ENCODE peak calls at places on chromosome 9, in five cellular contexts. One of them, this sample, is unnamed.

GRCh38 chr9:20356392-20357206 is 265.7 kb downstream of the MLLT3 start:
- DNase-seq in lower lobe of right lung: no peak
- DNase-seq in A549: peak; percentile 66
- DNase-seq in amygdala: peak; percentile 15
- DNase-seq in germinal center: peak; percentile 5
- DNase-seq in this sample: peak; percentile 53

GRCh38 chr9:120383999-120384924 is 195.7 kb downstream of the CDK5RAP2 start:
- DNase-seq in lower lobe of right lung: no peak
- DNase-seq in A549: no peak
- DNase-seq in amygdala: no peak
- DNase-seq in germinal center: no peak
- DNase-seq in this sample: no peak

GRCh38 chr9:128026255-128027165 is 40.6 kb downstream of the NAIF1 start:
- DNase-seq in lower lobe of right lung: no peak
- DNase-seq in A549: no peak
- DNase-seq in amygdala: no peak
- DNase-seq in germinal center: peak; percentile 88
- DNase-seq in this sample: no peak

GRCh38 chr9:107070591-107070990 is 207.6 kb downstream of the ZNF462 start:
- DNase-seq in lower lobe of right lung: no peak
- DNase-seq in A549: no peak
- DNase-seq in amygdala: no peak
- DNase-seq in germinal center: no peak
- DNase-seq in this sample: no peak

GRCh38 chr9:9790216-9790872 is 822.5 kb downstream of the PTPRD start:
- DNase-seq in lower lobe of right lung: no peak
- DNase-seq in A549: no peak
- DNase-seq in amygdala: no peak
- DNase-seq in germinal center: peak; percentile 15
- DNase-seq in this sample: no peak

GRCh38 chr9:108756746-108757490 is 98.9 kb downstream of the ACTL7B start:
- DNase-seq in lower lobe of right lung: no peak
- DNase-seq in A549: peak; percentile 22
- DNase-seq in amygdala: no peak
- DNase-seq in germinal center: no peak
- DNase-seq in this sample: no peak

GRCh38 chr9:136946228-136946892 is 1.3 kb downstream of the C8G start:
- DNase-seq in lower lobe of right lung: no peak
- DNase-seq in A549: no peak
- DNase-seq in amygdala: no peak
- DNase-seq in germinal center: no peak
- DNase-seq in this sample: no peak

GRCh38 chr9:134895849-134896833 is 15.5 kb downstream of the FCN2 start:
- DNase-seq in lower lobe of right lung: peak; percentile 18
- DNase-seq in A549: peak; percentile 72
- DNase-seq in amygdala: no peak
- DNase-seq in germinal center: no peak
- DNase-seq in this sample: no peak

GRCh38 chr9:137606005-137606601 is 617 bp downstream of the ARRDC1 start:
- DNase-seq in lower lobe of right lung: peak; percentile 80
- DNase-seq in A549: no peak
- DNase-seq in amygdala: no peak
- DNase-seq in germinal center: no peak
- DNase-seq in this sample: no peak

GRCh38 chr9:124060844-124061605 is 49.5 kb downstream of the LHX2 start:
- DNase-seq in lower lobe of right lung: no peak
- DNase-seq in A549: no peak
- DNase-seq in amygdala: no peak
- DNase-seq in germinal center: no peak
- DNase-seq in this sample: no peak

GRCh38 chr9:8539681-8540197 is 740.2 kb upstream of the DMAC1 start:
- DNase-seq in lower lobe of right lung: no peak
- DNase-seq in A549: no peak
- DNase-seq in amygdala: no peak
- DNase-seq in germinal center: no peak
- DNase-seq in this sample: no peak

GRCh38 chr9:109771796-109772525 is 8.0 kb upstream of the PALM2AKAP2 start:
- DNase-seq in lower lobe of right lung: no peak
- DNase-seq in A549: no peak
- DNase-seq in amygdala: no peak
- DNase-seq in germinal center: no peak
- DNase-seq in this sample: peak; percentile 74

GRCh38 chr9:6080154-6080716 is 64.8 kb upstream of the RANBP6 start:
- DNase-seq in lower lobe of right lung: peak; percentile 87
- DNase-seq in A549: peak; percentile 90
- DNase-seq in amygdala: peak; percentile 58
- DNase-seq in germinal center: peak; percentile 77
- DNase-seq in this sample: peak; percentile 86

GRCh38 chr9:79809477-79809876 is 237.7 kb downstream of the TLE4 start:
- DNase-seq in lower lobe of right lung: no peak
- DNase-seq in A549: no peak
- DNase-seq in amygdala: no peak
- DNase-seq in germinal center: no peak
- DNase-seq in this sample: no peak

GRCh38 chr9:127554966-127555829 is 56.9 kb upstream of the STXBP1 start:
- DNase-seq in lower lobe of right lung: no peak
- DNase-seq in A549: no peak
- DNase-seq in amygdala: no peak
- DNase-seq in germinal center: no peak
- DNase-seq in this sample: no peak

GRCh38 chr9:134178781-134179551 is 14.6 kb upstream of the RNU6ATAC start:
- DNase-seq in lower lobe of right lung: peak; percentile 39
- DNase-seq in A549: no peak
- DNase-seq in amygdala: no peak
- DNase-seq in germinal center: no peak
- DNase-seq in this sample: peak; percentile 85

GRCh38 chr9:129471201-129472019 is 149.5 kb downstream of the C9orf50 start:
- DNase-seq in lower lobe of right lung: no peak
- DNase-seq in A549: no peak
- DNase-seq in amygdala: no peak
- DNase-seq in germinal center: no peak
- DNase-seq in this sample: peak; percentile 9

GRCh38 chr9:20570086-20570485 is 52.2 kb downstream of the MLLT3 start:
- DNase-seq in lower lobe of right lung: no peak
- DNase-seq in A549: no peak
- DNase-seq in amygdala: no peak
- DNase-seq in germinal center: no peak
- DNase-seq in this sample: no peak

This sample was measured in Right ventricle myocardium inferior.